ENCODE peak calls at places on chromosomes 4 and X, in eight cellular contexts. N is IMR-90, K is vagina, T is lower leg skin, W is H1, Y is ovary, Q is A549, C is stomach. Z is an unnamed sample.

GRCh38 chrX:63506320-63506719 is 155.2 kb upstream of the SPIN4 start:
- DNase-seq in N (peak; percentile 56), K (no peak), T (no peak), W (no peak), Y (no peak), Q (peak; percentile 37), C (no peak), Z (no peak)

GRCh38 chrX:79415056-79415455 is 47.9 kb upstream of the ITM2A start:
- DNase-seq in N (no peak), K (no peak), T (no peak), W (no peak), Y (no peak), Q (no peak), C (no peak), Z (no peak)

GRCh38 chr4:48254381-48255072 is 15.1 kb downstream of the TEC start:
- DNase-seq in N (peak; percentile 82), K (no peak), T (no peak), W (no peak), Y (no peak), Q (no peak), C (peak; percentile 70), Z (no peak)

GRCh38 chrX:81021478-81021877 is 180.2 kb downstream of the HMGN5 start:
- DNase-seq in N (no peak), K (no peak), T (no peak), W (no peak), Y (no peak), Q (no peak), C (no peak), Z (no peak)

GRCh38 chr4:109662786-109663185 is 40.5 kb downstream of the CASP6 start:
- DNase-seq in N (no peak), K (no peak), T (no peak), W (no peak), Y (no peak), Q (no peak), C (no peak), Z (no peak)

GRCh38 chr4:73998040-73999011 is at the start of gene CXCL5:
- DNase-seq in N (peak; percentile 39), K (no peak), T (peak; percentile 84), W (peak; percentile 67), Y (no peak), Q (peak; percentile 92), C (peak; percentile 44), Z (no peak)

GRCh38 chrX:72304877-72305276 is 837 bp downstream of the CITED1 start:
- DNase-seq in N (no peak), K (peak; percentile 61), T (no peak), W (no peak), Y (no peak), Q (no peak), C (no peak), Z (no peak)

GRCh38 chr4:121736735-121737351 is 28.1 kb downstream of the SMIM43 start:
- DNase-seq in N (peak; percentile 70), K (no peak), T (no peak), W (no peak), Y (peak; percentile 18), Q (peak; percentile 58), C (no peak), Z (no peak)

GRCh38 chr4:110978761-110979160 is 355.9 kb upstream of the PITX2 start:
- DNase-seq in N (no peak), K (no peak), T (no peak), W (no peak), Y (no peak), Q (no peak), C (no peak), Z (no peak)

GRCh38 chr4:10102193-10102980 is 14.2 kb downstream of the WDR1 start:
- DNase-seq in N (no peak), K (no peak), T (no peak), W (no peak), Y (no peak), Q (no peak), C (no peak), Z (no peak)

GRCh38 chrX:22090181-22090580 is 58.1 kb downstream of the PHEX start:
- DNase-seq in N (peak; percentile 85), K (no peak), T (no peak), W (no peak), Y (no peak), Q (no peak), C (no peak), Z (no peak)

GRCh38 chr4:19678763-19679162 is 572.9 kb upstream of the SLIT2 start:
- DNase-seq in N (peak; percentile 95), K (no peak), T (no peak), W (no peak), Y (no peak), Q (no peak), C (no peak), Z (no peak)

GRCh38 chr4:8409271-8410065 is 31.1 kb downstream of the ACOX3 start:
- DNase-seq in N (no peak), K (no peak), T (no peak), W (no peak), Y (no peak), Q (peak; percentile 42), C (peak; percentile 63), Z (peak; percentile 38)

GRCh38 chrX:109857898-109858297 is 124.8 kb upstream of the ACSL4 start:
- DNase-seq in N (peak; percentile 52), K (no peak), T (no peak), W (no peak), Y (no peak), Q (no peak), C (no peak), Z (no peak)

GRCh38 chrX:154751669-154752271 is 893 bp upstream of the GAB3 start:
- DNase-seq in N (no peak), K (no peak), T (no peak), W (no peak), Y (no peak), Q (no peak), C (no peak), Z (no peak)
- TF ChIP-seq POLR2A in N (no peak), K (no peak), T (no peak), W (no peak), Y (no peak), Q (no peak), C (no peak), Z (no peak)

GRCh38 chr4:90113881-90114457 is 13.2 kb upstream of the CCSER1 start:
- DNase-seq in N (no peak), K (no peak), T (no peak), W (no peak), Y (no peak), Q (no peak), C (no peak), Z (no peak)

GRCh38 chr4:90121961-90122748 is 5.0 kb upstream of the CCSER1 start:
- DNase-seq in N (peak; percentile 3), K (no peak), T (no peak), W (no peak), Y (no peak), Q (no peak), C (no peak), Z (no peak)

GRCh38 chr4:90120037-90120436 is 7.2 kb upstream of the CCSER1 start:
- DNase-seq in N (no peak), K (no peak), T (no peak), W (no peak), Y (no peak), Q (no peak), C (no peak), Z (no peak)

GRCh38 chr4:90120815-90121214 is 6.4 kb upstream of the CCSER1 start:
- DNase-seq in N (no peak), K (no peak), T (no peak), W (no peak), Y (no peak), Q (no peak), C (no peak), Z (no peak)

GRCh38 chr4:90118547-90119211 is 8.5 kb upstream of the CCSER1 start:
- DNase-seq in N (no peak), K (no peak), T (no peak), W (no peak), Y (no peak), Q (no peak), C (no peak), Z (no peak)
- TF ChIP-seq POLR2A in N (no peak), K (no peak), T (no peak), W (no peak), Y (no peak), Q (no peak), C (no peak), Z (no peak)

GRCh38 chr4:27018076-27018475 is 157.4 kb downstream of the STIM2 start:
- DNase-seq in N (no peak), K (no peak), T (no peak), W (no peak), Y (no peak), Q (no peak), C (no peak), Z (no peak)

GRCh38 chr4:27017623-27018022 is 157.0 kb downstream of the STIM2 start:
- DNase-seq in N (no peak), K (no peak), T (no peak), W (no peak), Y (no peak), Q (no peak), C (no peak), Z (no peak)

GRCh38 chr4:27020203-27020602 is 159.6 kb downstream of the STIM2 start:
- DNase-seq in N (no peak), K (no peak), T (no peak), W (no peak), Y (no peak), Q (no peak), C (no peak), Z (no peak)

GRCh38 chr4:27018910-27019309 is 158.3 kb downstream of the STIM2 start:
- DNase-seq in N (no peak), K (no peak), T (no peak), W (no peak), Y (no peak), Q (no peak), C (no peak), Z (no peak)

GRCh38 chr4:27019766-27020165 is 159.1 kb downstream of the STIM2 start:
- DNase-seq in N (no peak), K (no peak), T (no peak), W (no peak), Y (no peak), Q (no peak), C (no peak), Z (no peak)
- TF ChIP-seq POLR2A in N (no peak), K (no peak), T (no peak), W (no peak), Y (no peak), Q (no peak), C (no peak), Z (no peak)

GRCh38 chrX:119775517-119776238 is 15.8 kb downstream of the RPL39 start:
- DNase-seq in N (no peak), K (no peak), T (no peak), W (no peak), Y (no peak), Q (no peak), C (no peak), Z (no peak)
- TF ChIP-seq POLR2A in N (no peak), K (no peak), T (no peak), W (no peak), Y (no peak), Q (no peak), C (no peak), Z (no peak)

DNA sequence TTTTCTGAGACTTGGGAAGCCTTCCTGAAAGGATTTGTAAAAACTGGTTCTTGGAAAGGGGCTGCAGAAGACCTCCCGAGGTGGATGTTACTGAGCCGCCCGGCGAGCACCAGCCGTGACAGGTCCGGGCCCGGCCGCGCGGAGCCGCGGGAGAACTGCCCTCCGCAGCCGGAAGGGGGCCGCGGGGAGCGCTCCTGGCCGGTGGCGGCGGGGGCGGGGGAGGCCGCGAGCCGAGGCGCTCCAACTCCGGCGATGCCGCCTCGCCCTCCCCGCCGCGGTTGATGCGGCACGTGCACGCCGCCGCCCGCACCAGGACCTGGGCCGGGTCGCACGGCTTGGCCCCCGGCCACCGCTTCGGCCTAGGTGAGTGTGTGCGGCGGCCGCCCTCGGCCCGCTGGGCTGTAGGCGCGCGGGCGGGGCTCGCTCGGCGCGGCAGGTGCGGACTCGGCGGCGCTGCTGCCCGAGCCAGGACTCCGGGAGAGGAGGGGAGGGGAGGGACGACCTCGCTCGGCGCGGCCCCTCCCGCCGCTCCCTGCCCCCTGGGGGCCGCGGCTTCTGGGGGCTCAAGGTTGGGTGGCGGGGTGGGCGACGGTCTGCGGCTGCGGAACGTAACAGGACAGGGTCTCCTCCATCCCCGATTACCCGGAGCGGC is 1.7 kb downstream of the SPRY1 start:
- DNase-seq in N (peak; percentile 62), K (no peak), T (peak; percentile 90), W (no peak), Y (peak; percentile 63), Q (peak; percentile 59), C (peak; percentile 82), Z (no peak)
- TF ChIP-seq POLR2A in N (no peak), K (no peak), T (no peak), W (no peak), Y (peak; percentile 14), Q (no peak), C (no peak), Z (no peak)